ENCODE peak calls at places on chromosomes 7 and 10, in seven cellular contexts. One of them, this sample, is unnamed.

GRCh38 chr10:93816123-93816747 is 58.5 kb downstream of the LGI1 start:
- DNase-seq in ACHN: peak
- DNase-seq in Calu3: peak
- DNase-seq in astrocyte of the spinal cord: peak
- DNase-seq in AG08395: peak
- DNase-seq in activated CD4-positive, CD25-positive, alpha-beta regulatory T cell treated with anti-CD3 and anti-CD28 coated beads, Interleukin-2, amount 50 U/mL, for 16 hours: no peak
- DNase-seq in renal cortical epithelial cell: peak
- DNase-seq in this sample: peak

GRCh38 chr7:156402255-156402654 is 238.3 kb upstream of the RNF32 start:
- DNase-seq in activated CD4-positive, CD25-positive, alpha-beta regulatory T cell treated with anti-CD3 and anti-CD28 coated beads, Interleukin-2, amount 50 U/mL, for 16 hours: no peak
- DNase-seq in astrocyte of the spinal cord: no peak
- DNase-seq in Calu3: no peak
- DNase-seq in ACHN: no peak
- DNase-seq in renal cortical epithelial cell: no peak
- DNase-seq in AG08395: no peak
- DNase-seq in this sample: no peak

GRCh38 chr10:72263613-72264241 is 10.0 kb upstream of the DDIT4 start:
- DNase-seq in Calu3: peak
- DNase-seq in activated CD4-positive, CD25-positive, alpha-beta regulatory T cell treated with anti-CD3 and anti-CD28 coated beads, Interleukin-2, amount 50 U/mL, for 16 hours: no peak
- DNase-seq in AG08395: no peak
- DNase-seq in astrocyte of the spinal cord: no peak
- DNase-seq in renal cortical epithelial cell: peak
- DNase-seq in ACHN: no peak
- DNase-seq in this sample: no peak

GRCh38 chr10:93039721-93040120 is 20.9 kb upstream of the CYP26C1 start:
- DNase-seq in Calu3: no peak
- DNase-seq in astrocyte of the spinal cord: peak
- DNase-seq in AG08395: peak
- DNase-seq in renal cortical epithelial cell: peak
- DNase-seq in ACHN: peak
- DNase-seq in activated CD4-positive, CD25-positive, alpha-beta regulatory T cell treated with anti-CD3 and anti-CD28 coated beads, Interleukin-2, amount 50 U/mL, for 16 hours: no peak
- DNase-seq in this sample: no peak

GRCh38 chr7:94297397-94297838 is 97.3 kb upstream of the COL1A2 start:
- DNase-seq in ACHN: no peak
- DNase-seq in renal cortical epithelial cell: peak
- DNase-seq in AG08395: peak
- DNase-seq in Calu3: no peak
- DNase-seq in activated CD4-positive, CD25-positive, alpha-beta regulatory T cell treated with anti-CD3 and anti-CD28 coated beads, Interleukin-2, amount 50 U/mL, for 16 hours: no peak
- DNase-seq in astrocyte of the spinal cord: peak
- DNase-seq in this sample: no peak

GRCh38 chr10:103706047-103706446 is 149.3 kb downstream of the SH3PXD2A start:
- DNase-seq in Calu3: no peak
- DNase-seq in AG08395: no peak
- DNase-seq in activated CD4-positive, CD25-positive, alpha-beta regulatory T cell treated with anti-CD3 and anti-CD28 coated beads, Interleukin-2, amount 50 U/mL, for 16 hours: no peak
- DNase-seq in astrocyte of the spinal cord: no peak
- DNase-seq in ACHN: no peak
- DNase-seq in renal cortical epithelial cell: no peak
- DNase-seq in this sample: no peak

GRCh38 chr10:77582710-77583115 is 54.9 kb downstream of the KCNMA1 start:
- DNase-seq in renal cortical epithelial cell: peak
- DNase-seq in Calu3: peak
- DNase-seq in astrocyte of the spinal cord: peak
- DNase-seq in AG08395: peak
- DNase-seq in activated CD4-positive, CD25-positive, alpha-beta regulatory T cell treated with anti-CD3 and anti-CD28 coated beads, Interleukin-2, amount 50 U/mL, for 16 hours: no peak
- DNase-seq in ACHN: peak
- DNase-seq in this sample: no peak

GRCh38 chr10:1364151-1364910 is 308.1 kb downstream of the WDR37 start:
- DNase-seq in activated CD4-positive, CD25-positive, alpha-beta regulatory T cell treated with anti-CD3 and anti-CD28 coated beads, Interleukin-2, amount 50 U/mL, for 16 hours: no peak
- DNase-seq in renal cortical epithelial cell: no peak
- DNase-seq in ACHN: no peak
- DNase-seq in AG08395: no peak
- DNase-seq in Calu3: no peak
- DNase-seq in astrocyte of the spinal cord: no peak
- DNase-seq in this sample: no peak

GRCh38 chr7:78530351-78530750 is 731.8 kb downstream of the PHTF2 start:
- DNase-seq in astrocyte of the spinal cord: peak
- DNase-seq in activated CD4-positive, CD25-positive, alpha-beta regulatory T cell treated with anti-CD3 and anti-CD28 coated beads, Interleukin-2, amount 50 U/mL, for 16 hours: no peak
- DNase-seq in AG08395: peak
- DNase-seq in Calu3: no peak
- DNase-seq in renal cortical epithelial cell: peak
- DNase-seq in ACHN: peak
- DNase-seq in this sample: no peak

GRCh38 chr7:43568529-43568928 is 14.4 kb upstream of the STK17A start:
- DNase-seq in astrocyte of the spinal cord: peak
- DNase-seq in activated CD4-positive, CD25-positive, alpha-beta regulatory T cell treated with anti-CD3 and anti-CD28 coated beads, Interleukin-2, amount 50 U/mL, for 16 hours: no peak
- DNase-seq in ACHN: no peak
- DNase-seq in renal cortical epithelial cell: no peak
- DNase-seq in AG08395: no peak
- DNase-seq in Calu3: no peak
- DNase-seq in this sample: no peak

GRCh38 chr10:113947138-113948011 is 92.9 kb downstream of the NHLRC2 start:
- DNase-seq in astrocyte of the spinal cord: peak
- DNase-seq in activated CD4-positive, CD25-positive, alpha-beta regulatory T cell treated with anti-CD3 and anti-CD28 coated beads, Interleukin-2, amount 50 U/mL, for 16 hours: no peak
- DNase-seq in Calu3: peak
- DNase-seq in renal cortical epithelial cell: peak
- DNase-seq in ACHN: no peak
- DNase-seq in AG08395: no peak
- DNase-seq in this sample: no peak

GRCh38 chr10:103653581-103654020 is 160.1 kb downstream of the NEURL1 start:
- DNase-seq in Calu3: no peak
- DNase-seq in renal cortical epithelial cell: no peak
- DNase-seq in astrocyte of the spinal cord: no peak
- DNase-seq in activated CD4-positive, CD25-positive, alpha-beta regulatory T cell treated with anti-CD3 and anti-CD28 coated beads, Interleukin-2, amount 50 U/mL, for 16 hours: no peak
- DNase-seq in AG08395: no peak
- DNase-seq in ACHN: no peak
- DNase-seq in this sample: no peak

GRCh38 chr7:6634021-6634420 is 3.1 kb upstream of the ZNF316 start:
- DNase-seq in activated CD4-positive, CD25-positive, alpha-beta regulatory T cell treated with anti-CD3 and anti-CD28 coated beads, Interleukin-2, amount 50 U/mL, for 16 hours: no peak
- DNase-seq in ACHN: no peak
- DNase-seq in renal cortical epithelial cell: no peak
- DNase-seq in AG08395: no peak
- DNase-seq in Calu3: no peak
- DNase-seq in astrocyte of the spinal cord: no peak
- DNase-seq in this sample: no peak

GRCh38 chr7:94763268-94763667 is 107.3 kb upstream of the SGCE start:
- DNase-seq in AG08395: peak
- DNase-seq in renal cortical epithelial cell: no peak
- DNase-seq in ACHN: no peak
- DNase-seq in activated CD4-positive, CD25-positive, alpha-beta regulatory T cell treated with anti-CD3 and anti-CD28 coated beads, Interleukin-2, amount 50 U/mL, for 16 hours: no peak
- DNase-seq in astrocyte of the spinal cord: no peak
- DNase-seq in Calu3: no peak
- DNase-seq in this sample: peak

GRCh38 chr7:29426587-29426986 is 137.0 kb upstream of the PRR15 start:
- DNase-seq in astrocyte of the spinal cord: no peak
- DNase-seq in ACHN: no peak
- DNase-seq in renal cortical epithelial cell: no peak
- DNase-seq in activated CD4-positive, CD25-positive, alpha-beta regulatory T cell treated with anti-CD3 and anti-CD28 coated beads, Interleukin-2, amount 50 U/mL, for 16 hours: no peak
- DNase-seq in AG08395: no peak
- DNase-seq in Calu3: no peak
- DNase-seq in this sample: no peak

GRCh38 chr7:141754939-141755338 is 9.0 kb upstream of the TAS2R3 start:
- DNase-seq in ACHN: peak
- DNase-seq in AG08395: peak
- DNase-seq in astrocyte of the spinal cord: no peak
- DNase-seq in Calu3: peak
- DNase-seq in activated CD4-positive, CD25-positive, alpha-beta regulatory T cell treated with anti-CD3 and anti-CD28 coated beads, Interleukin-2, amount 50 U/mL, for 16 hours: no peak
- DNase-seq in renal cortical epithelial cell: peak
- DNase-seq in this sample: no peak

GRCh38 chr10:26733750-26734568 is 36.5 kb downstream of the PDSS1 start:
- DNase-seq in activated CD4-positive, CD25-positive, alpha-beta regulatory T cell treated with anti-CD3 and anti-CD28 coated beads, Interleukin-2, amount 50 U/mL, for 16 hours: no peak
- DNase-seq in ACHN: no peak
- DNase-seq in astrocyte of the spinal cord: no peak
- DNase-seq in renal cortical epithelial cell: no peak
- DNase-seq in AG08395: no peak
- DNase-seq in Calu3: no peak
- DNase-seq in this sample: no peak

GRCh38 chr10:3828404-3829192 is 43.6 kb upstream of the KLF6 start:
- DNase-seq in ACHN: peak
- DNase-seq in astrocyte of the spinal cord: peak
- DNase-seq in renal cortical epithelial cell: peak
- DNase-seq in AG08395: peak
- DNase-seq in Calu3: no peak
- DNase-seq in activated CD4-positive, CD25-positive, alpha-beta regulatory T cell treated with anti-CD3 and anti-CD28 coated beads, Interleukin-2, amount 50 U/mL, for 16 hours: peak
- DNase-seq in this sample: no peak

GRCh38 chr7:65509368-65510186 is 135.9 kb downstream of the ZNF92 start:
- DNase-seq in renal cortical epithelial cell: no peak
- DNase-seq in AG08395: no peak
- DNase-seq in ACHN: no peak
- DNase-seq in activated CD4-positive, CD25-positive, alpha-beta regulatory T cell treated with anti-CD3 and anti-CD28 coated beads, Interleukin-2, amount 50 U/mL, for 16 hours: no peak
- DNase-seq in astrocyte of the spinal cord: no peak
- DNase-seq in Calu3: no peak
- DNase-seq in this sample: no peak

GRCh38 chr10:115947104-115947503 is 325.9 kb downstream of the GFRA1 start:
- DNase-seq in Calu3: no peak
- DNase-seq in AG08395: peak
- DNase-seq in activated CD4-positive, CD25-positive, alpha-beta regulatory T cell treated with anti-CD3 and anti-CD28 coated beads, Interleukin-2, amount 50 U/mL, for 16 hours: no peak
- DNase-seq in renal cortical epithelial cell: peak
- DNase-seq in ACHN: peak
- DNase-seq in astrocyte of the spinal cord: peak
- DNase-seq in this sample: no peak

GRCh38 chr7:148697256-148697841 is 1.4 kb upstream of the CUL1 start:
- DNase-seq in AG08395: peak
- DNase-seq in activated CD4-positive, CD25-positive, alpha-beta regulatory T cell treated with anti-CD3 and anti-CD28 coated beads, Interleukin-2, amount 50 U/mL, for 16 hours: peak
- DNase-seq in ACHN: no peak
- DNase-seq in Calu3: no peak
- DNase-seq in renal cortical epithelial cell: no peak
- DNase-seq in astrocyte of the spinal cord: peak
- DNase-seq in this sample: no peak

GRCh38 chr7:40916811-40917210 is 782.0 kb downstream of the SUGCT start:
- DNase-seq in renal cortical epithelial cell: no peak
- DNase-seq in astrocyte of the spinal cord: no peak
- DNase-seq in activated CD4-positive, CD25-positive, alpha-beta regulatory T cell treated with anti-CD3 and anti-CD28 coated beads, Interleukin-2, amount 50 U/mL, for 16 hours: no peak
- DNase-seq in AG08395: no peak
- DNase-seq in ACHN: no peak
- DNase-seq in Calu3: no peak
- DNase-seq in this sample: no peak

GRCh38 chr10:130363051-130363450 is 226.9 kb downstream of the GLRX3 start:
- DNase-seq in ACHN: no peak
- DNase-seq in renal cortical epithelial cell: no peak
- DNase-seq in AG08395: no peak
- DNase-seq in Calu3: no peak
- DNase-seq in astrocyte of the spinal cord: no peak
- DNase-seq in activated CD4-positive, CD25-positive, alpha-beta regulatory T cell treated with anti-CD3 and anti-CD28 coated beads, Interleukin-2, amount 50 U/mL, for 16 hours: no peak
- DNase-seq in this sample: no peak

GRCh38 chr7:114345494-114345893 is 69.1 kb upstream of the FOXP2 start:
- DNase-seq in astrocyte of the spinal cord: peak
- DNase-seq in AG08395: peak
- DNase-seq in ACHN: peak
- DNase-seq in Calu3: no peak
- DNase-seq in activated CD4-positive, CD25-positive, alpha-beta regulatory T cell treated with anti-CD3 and anti-CD28 coated beads, Interleukin-2, amount 50 U/mL, for 16 hours: no peak
- DNase-seq in renal cortical epithelial cell: no peak
- DNase-seq in this sample: peak

GRCh38 chr7:127034171-127034806 is 218.5 kb downstream of the GRM8 start:
- DNase-seq in AG08395: no peak
- DNase-seq in ACHN: no peak
- DNase-seq in astrocyte of the spinal cord: no peak
- DNase-seq in activated CD4-positive, CD25-positive, alpha-beta regulatory T cell treated with anti-CD3 and anti-CD28 coated beads, Interleukin-2, amount 50 U/mL, for 16 hours: no peak
- DNase-seq in renal cortical epithelial cell: peak
- DNase-seq in Calu3: no peak
- DNase-seq in this sample: no peak

GRCh38 chr10:132117146-132117545 is 51.4 kb downstream of the JAKMIP3 start:
- DNase-seq in renal cortical epithelial cell: no peak
- DNase-seq in astrocyte of the spinal cord: no peak
- DNase-seq in Calu3: no peak
- DNase-seq in AG08395: no peak
- DNase-seq in activated CD4-positive, CD25-positive, alpha-beta regulatory T cell treated with anti-CD3 and anti-CD28 coated beads, Interleukin-2, amount 50 U/mL, for 16 hours: no peak
- DNase-seq in ACHN: no peak
- DNase-seq in this sample: no peak

GRCh38 chr7:150986099-150986512 is 4.7 kb upstream of the NOS3 start:
- DNase-seq in ACHN: peak
- DNase-seq in AG08395: peak
- DNase-seq in activated CD4-positive, CD25-positive, alpha-beta regulatory T cell treated with anti-CD3 and anti-CD28 coated beads, Interleukin-2, amount 50 U/mL, for 16 hours: no peak
- DNase-seq in renal cortical epithelial cell: peak
- DNase-seq in Calu3: peak
- DNase-seq in astrocyte of the spinal cord: peak
- DNase-seq in this sample: no peak

GRCh38 chr10:132963430-132963960 is 21.1 kb upstream of the CFAP46 start:
- DNase-seq in activated CD4-positive, CD25-positive, alpha-beta regulatory T cell treated with anti-CD3 and anti-CD28 coated beads, Interleukin-2, amount 50 U/mL, for 16 hours: no peak
- DNase-seq in astrocyte of the spinal cord: no peak
- DNase-seq in renal cortical epithelial cell: no peak
- DNase-seq in ACHN: no peak
- DNase-seq in AG08395: no peak
- DNase-seq in Calu3: no peak
- DNase-seq in this sample: no peak

GRCh38 chr7:127976056-127976455 is 55.2 kb downstream of the LRRC4 start:
- DNase-seq in AG08395: no peak
- DNase-seq in ACHN: no peak
- DNase-seq in activated CD4-positive, CD25-positive, alpha-beta regulatory T cell treated with anti-CD3 and anti-CD28 coated beads, Interleukin-2, amount 50 U/mL, for 16 hours: no peak
- DNase-seq in Calu3: peak
- DNase-seq in renal cortical epithelial cell: peak
- DNase-seq in astrocyte of the spinal cord: peak
- DNase-seq in this sample: no peak

GRCh38 chr7:113331155-113331898 is 213.0 kb upstream of the SMIM30 start:
- DNase-seq in AG08395: no peak
- DNase-seq in activated CD4-positive, CD25-positive, alpha-beta regulatory T cell treated with anti-CD3 and anti-CD28 coated beads, Interleukin-2, amount 50 U/mL, for 16 hours: no peak
- DNase-seq in ACHN: no peak
- DNase-seq in renal cortical epithelial cell: no peak
- DNase-seq in astrocyte of the spinal cord: no peak
- DNase-seq in Calu3: no peak
- DNase-seq in this sample: no peak

GRCh38 chr7:155348806-155349205 is 51.1 kb downstream of the INSIG1 start:
- DNase-seq in activated CD4-positive, CD25-positive, alpha-beta regulatory T cell treated with anti-CD3 and anti-CD28 coated beads, Interleukin-2, amount 50 U/mL, for 16 hours: no peak
- DNase-seq in ACHN: no peak
- DNase-seq in renal cortical epithelial cell: no peak
- DNase-seq in Calu3: no peak
- DNase-seq in AG08395: no peak
- DNase-seq in astrocyte of the spinal cord: no peak
- DNase-seq in this sample: no peak

GRCh38 chr7:90916319-90916718 is 320.2 kb downstream of the CDK14 start:
- DNase-seq in ACHN: no peak
- DNase-seq in Calu3: no peak
- DNase-seq in renal cortical epithelial cell: no peak
- DNase-seq in activated CD4-positive, CD25-positive, alpha-beta regulatory T cell treated with anti-CD3 and anti-CD28 coated beads, Interleukin-2, amount 50 U/mL, for 16 hours: no peak
- DNase-seq in AG08395: no peak
- DNase-seq in astrocyte of the spinal cord: no peak
- DNase-seq in this sample: no peak

GRCh38 chr10:122241836-122242235 is 29.3 kb upstream of the BTBD16 start:
- DNase-seq in astrocyte of the spinal cord: no peak
- DNase-seq in renal cortical epithelial cell: no peak
- DNase-seq in activated CD4-positive, CD25-positive, alpha-beta regulatory T cell treated with anti-CD3 and anti-CD28 coated beads, Interleukin-2, amount 50 U/mL, for 16 hours: no peak
- DNase-seq in ACHN: no peak
- DNase-seq in AG08395: no peak
- DNase-seq in Calu3: no peak
- DNase-seq in this sample: no peak

GRCh38 chr10:49387029-49387428 is 8.9 kb downstream of the DRGX start:
- DNase-seq in Calu3: no peak
- DNase-seq in activated CD4-positive, CD25-positive, alpha-beta regulatory T cell treated with anti-CD3 and anti-CD28 coated beads, Interleukin-2, amount 50 U/mL, for 16 hours: no peak
- DNase-seq in renal cortical epithelial cell: no peak
- DNase-seq in ACHN: no peak
- DNase-seq in AG08395: peak
- DNase-seq in astrocyte of the spinal cord: peak
- DNase-seq in this sample: peak

GRCh38 chr7:11648104-11648503 is 183.9 kb downstream of the THSD7A start:
- DNase-seq in ACHN: no peak
- DNase-seq in AG08395: no peak
- DNase-seq in Calu3: no peak
- DNase-seq in activated CD4-positive, CD25-positive, alpha-beta regulatory T cell treated with anti-CD3 and anti-CD28 coated beads, Interleukin-2, amount 50 U/mL, for 16 hours: no peak
- DNase-seq in astrocyte of the spinal cord: no peak
- DNase-seq in renal cortical epithelial cell: no peak
- DNase-seq in this sample: no peak

GRCh38 chr10:128150045-128150493 is 23.8 kb upstream of the MKI67 start:
- DNase-seq in renal cortical epithelial cell: peak
- DNase-seq in ACHN: peak
- DNase-seq in AG08395: peak
- DNase-seq in astrocyte of the spinal cord: peak
- DNase-seq in activated CD4-positive, CD25-positive, alpha-beta regulatory T cell treated with anti-CD3 and anti-CD28 coated beads, Interleukin-2, amount 50 U/mL, for 16 hours: peak
- DNase-seq in Calu3: peak
- DNase-seq in this sample: no peak

GRCh38 chr10:88092975-88093374 is 229.6 kb downstream of the PTEN start:
- DNase-seq in AG08395: no peak
- DNase-seq in activated CD4-positive, CD25-positive, alpha-beta regulatory T cell treated with anti-CD3 and anti-CD28 coated beads, Interleukin-2, amount 50 U/mL, for 16 hours: no peak
- DNase-seq in renal cortical epithelial cell: no peak
- DNase-seq in ACHN: no peak
- DNase-seq in astrocyte of the spinal cord: no peak
- DNase-seq in Calu3: no peak
- DNase-seq in this sample: no peak

This sample was measured in smooth muscle cell of the brain vasculature.